ENCODE peak calls at places on chromosomes 7 and 10, in nine cellular contexts. One of them, this sample, is unnamed.

GRCh38 chr7:138064856-138065357 is 11.4 kb upstream of the AKR1D1 start:
- DNase-seq in hepatocyte: peak; percentile 70
- DNase-seq in body of pancreas: no peak
- DNase-seq in transverse colon: no peak
- DNase-seq in neural progenitor cell: peak; percentile 38
- DNase-seq in IMR-90: peak; percentile 18
- DNase-seq in sigmoid colon: no peak
- DNase-seq in PC-3: no peak
- DNase-seq in mesendoderm: peak; percentile 48
- DNase-seq in this sample: no peak

GRCh38 chr10:74290703-74291102 is 139.7 kb downstream of the ADK start:
- DNase-seq in hepatocyte: no peak
- DNase-seq in body of pancreas: no peak
- DNase-seq in transverse colon: no peak
- DNase-seq in neural progenitor cell: no peak
- DNase-seq in IMR-90: peak; percentile 79
- DNase-seq in sigmoid colon: no peak
- DNase-seq in PC-3: peak; percentile 65
- DNase-seq in mesendoderm: no peak
- DNase-seq in this sample: no peak

GRCh38 chr10:97213431-97213830 is 27.7 kb upstream of the SLIT1 start:
- DNase-seq in hepatocyte: no peak
- DNase-seq in body of pancreas: no peak
- DNase-seq in transverse colon: no peak
- DNase-seq in neural progenitor cell: no peak
- DNase-seq in IMR-90: no peak
- DNase-seq in sigmoid colon: no peak
- DNase-seq in PC-3: no peak
- DNase-seq in mesendoderm: no peak
- DNase-seq in this sample: no peak

GRCh38 chr7:130971297-130971696 is 237.3 kb upstream of the KLF14 start:
- DNase-seq in hepatocyte: no peak
- DNase-seq in body of pancreas: no peak
- DNase-seq in transverse colon: no peak
- DNase-seq in neural progenitor cell: no peak
- DNase-seq in IMR-90: no peak
- DNase-seq in sigmoid colon: no peak
- DNase-seq in PC-3: no peak
- DNase-seq in mesendoderm: no peak
- DNase-seq in this sample: no peak

GRCh38 chr7:118111347-118111746 is 72.6 kb upstream of the LSM8 start:
- DNase-seq in hepatocyte: no peak
- DNase-seq in body of pancreas: no peak
- DNase-seq in transverse colon: no peak
- DNase-seq in neural progenitor cell: no peak
- DNase-seq in IMR-90: no peak
- DNase-seq in sigmoid colon: no peak
- DNase-seq in PC-3: peak; percentile 3
- DNase-seq in mesendoderm: no peak
- DNase-seq in this sample: no peak

GRCh38 chr10:63388421-63389031 is 77.3 kb downstream of the JMJD1C start:
- DNase-seq in hepatocyte: no peak
- DNase-seq in body of pancreas: no peak
- DNase-seq in transverse colon: no peak
- DNase-seq in neural progenitor cell: no peak
- DNase-seq in IMR-90: peak; percentile 6
- DNase-seq in sigmoid colon: no peak
- DNase-seq in PC-3: peak; percentile 45
- DNase-seq in mesendoderm: no peak
- DNase-seq in this sample: no peak

GRCh38 chr10:74593470-74593869 is 232.9 kb upstream of the KAT6B start:
- DNase-seq in hepatocyte: no peak
- DNase-seq in body of pancreas: no peak
- DNase-seq in transverse colon: no peak
- DNase-seq in neural progenitor cell: no peak
- DNase-seq in IMR-90: peak; percentile 86
- DNase-seq in sigmoid colon: peak; percentile 72
- DNase-seq in PC-3: peak; percentile 76
- DNase-seq in mesendoderm: no peak
- DNase-seq in this sample: no peak

GRCh38 chr7:122027058-122027457 is 117.0 kb downstream of the AASS start:
- DNase-seq in hepatocyte: no peak
- DNase-seq in body of pancreas: no peak
- DNase-seq in transverse colon: no peak
- DNase-seq in neural progenitor cell: no peak
- DNase-seq in IMR-90: no peak
- DNase-seq in sigmoid colon: no peak
- DNase-seq in PC-3: no peak
- DNase-seq in mesendoderm: no peak
- DNase-seq in this sample: no peak

DNA sequence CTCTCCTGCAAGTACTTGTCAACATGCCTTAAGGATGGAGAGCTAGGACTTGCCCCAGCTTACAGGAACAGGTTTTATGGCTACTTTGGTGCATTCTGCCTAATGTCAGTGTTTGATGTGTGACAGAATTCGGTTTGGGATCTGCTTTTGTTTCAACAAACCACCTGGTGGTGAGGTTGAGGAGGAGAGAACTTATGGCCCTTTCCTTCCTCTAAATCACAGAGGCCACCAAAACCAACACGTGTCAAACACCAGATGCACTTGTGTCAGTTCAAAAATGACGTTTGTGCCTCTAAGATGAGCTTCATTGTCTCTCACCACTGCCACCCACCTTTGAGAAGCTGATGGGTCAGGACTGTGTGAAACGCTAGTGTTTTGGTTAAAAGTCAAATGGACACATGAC is 83.9 kb downstream of the OSBPL3 start:
- DNase-seq in hepatocyte: no peak
- DNase-seq in body of pancreas: no peak
- DNase-seq in transverse colon: peak; percentile 29
- DNase-seq in neural progenitor cell: no peak
- DNase-seq in IMR-90: no peak
- DNase-seq in sigmoid colon: no peak
- DNase-seq in PC-3: no peak
- DNase-seq in mesendoderm: no peak
- DNase-seq in this sample: no peak
- H3K4me1 ChIP-seq in hepatocyte: no peaks in the 10 kb centered on the region
- H3K4me1 ChIP-seq in body of pancreas: no peaks in the 10 kb centered on the region
- H3K4me1 ChIP-seq in transverse colon: no peaks in the 10 kb centered on the region
- H3K4me1 ChIP-seq in neural progenitor cell: peaks cover 17% of the 10 kb centered on the region
- H3K4me1 ChIP-seq in IMR-90: peaks cover 5% of the 10 kb centered on the region
- H3K4me1 ChIP-seq in sigmoid colon: no peaks in the 10 kb centered on the region
- H3K4me1 ChIP-seq in PC-3: peaks cover 18% of the 10 kb centered on the region
- H3K4me1 ChIP-seq in mesendoderm: no peaks in the 10 kb centered on the region
- H3K4me1 ChIP-seq in this sample: peaks cover 19% of the 10 kb centered on the region

DNA sequence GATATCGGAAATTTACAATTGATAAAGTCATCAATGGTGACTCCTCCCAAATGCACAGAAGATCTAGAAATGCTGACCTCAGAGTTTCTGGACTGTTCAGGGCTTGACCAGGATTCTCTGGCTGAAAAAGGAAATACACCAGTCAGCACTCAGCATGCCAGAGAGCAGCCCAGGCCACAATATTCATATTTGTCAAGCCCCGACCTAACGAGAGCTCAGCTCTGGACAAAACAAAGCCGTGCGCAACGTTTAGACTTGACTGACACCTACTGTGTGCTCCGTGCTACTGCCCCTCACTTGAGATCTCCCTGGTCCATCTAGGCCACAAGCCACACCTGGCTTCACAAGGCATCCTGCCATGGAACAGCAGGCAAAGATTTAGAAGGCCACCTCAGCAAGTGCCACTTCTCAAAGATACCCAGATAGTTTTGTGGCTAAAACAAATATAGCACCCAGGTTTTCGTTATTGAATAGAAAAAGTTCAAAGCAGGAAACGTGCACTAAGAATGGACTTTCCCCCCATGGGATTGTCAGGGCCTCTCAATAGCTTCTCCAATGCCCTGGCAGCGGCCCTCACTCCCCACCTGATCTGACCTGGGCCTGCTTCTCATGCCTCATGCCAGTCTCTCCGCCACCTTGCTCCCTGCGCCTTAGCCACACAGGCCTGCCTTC is 218.3 kb downstream of the FAM107B start:
- DNase-seq in hepatocyte: peak; percentile 56
- DNase-seq in body of pancreas: peak; percentile 46
- DNase-seq in transverse colon: peak; percentile 56
- DNase-seq in neural progenitor cell: peak; percentile 65
- DNase-seq in IMR-90: peak; percentile 23
- DNase-seq in sigmoid colon: no peak
- DNase-seq in PC-3: no peak
- DNase-seq in mesendoderm: peak; percentile 71
- DNase-seq in this sample: no peak
- H3K4me1 ChIP-seq in hepatocyte: peaks cover 36% of the 10 kb centered on the region
- H3K4me1 ChIP-seq in body of pancreas: peaks cover 91% of the 10 kb centered on the region
- H3K4me1 ChIP-seq in transverse colon: peaks cover 28% of the 10 kb centered on the region
- H3K4me1 ChIP-seq in neural progenitor cell: peaks cover 7% of the 10 kb centered on the region
- H3K4me1 ChIP-seq in IMR-90: peaks cover 38% of the 10 kb centered on the region
- H3K4me1 ChIP-seq in sigmoid colon: peaks cover 13% of the 10 kb centered on the region
- H3K4me1 ChIP-seq in PC-3: peaks cover 63% of the 10 kb centered on the region
- H3K4me1 ChIP-seq in mesendoderm: peaks cover 12% of the 10 kb centered on the region
- H3K4me1 ChIP-seq in this sample: no peaks in the 10 kb centered on the region

GRCh38 chr7:134365341-134366054 is 48.8 kb upstream of the SLC35B4 start:
- DNase-seq in hepatocyte: peak; percentile 56
- DNase-seq in body of pancreas: no peak
- DNase-seq in transverse colon: no peak
- DNase-seq in neural progenitor cell: no peak
- DNase-seq in IMR-90: peak; percentile 47
- DNase-seq in sigmoid colon: no peak
- DNase-seq in PC-3: peak; percentile 86
- DNase-seq in mesendoderm: no peak
- DNase-seq in this sample: no peak
- H3K4me1 ChIP-seq in hepatocyte: peaks cover 23% of the 10 kb centered on the region
- H3K4me1 ChIP-seq in body of pancreas: peaks cover 47% of the 10 kb centered on the region
- H3K4me1 ChIP-seq in transverse colon: no peaks in the 10 kb centered on the region
- H3K4me1 ChIP-seq in neural progenitor cell: no peaks in the 10 kb centered on the region
- H3K4me1 ChIP-seq in IMR-90: peaks cover 10% of the 10 kb centered on the region
- H3K4me1 ChIP-seq in sigmoid colon: no peaks in the 10 kb centered on the region
- H3K4me1 ChIP-seq in PC-3: peaks cover 61% of the 10 kb centered on the region
- H3K4me1 ChIP-seq in mesendoderm: no peaks in the 10 kb centered on the region
- H3K4me1 ChIP-seq in this sample: peaks cover 6% of the 10 kb centered on the region

DNA sequence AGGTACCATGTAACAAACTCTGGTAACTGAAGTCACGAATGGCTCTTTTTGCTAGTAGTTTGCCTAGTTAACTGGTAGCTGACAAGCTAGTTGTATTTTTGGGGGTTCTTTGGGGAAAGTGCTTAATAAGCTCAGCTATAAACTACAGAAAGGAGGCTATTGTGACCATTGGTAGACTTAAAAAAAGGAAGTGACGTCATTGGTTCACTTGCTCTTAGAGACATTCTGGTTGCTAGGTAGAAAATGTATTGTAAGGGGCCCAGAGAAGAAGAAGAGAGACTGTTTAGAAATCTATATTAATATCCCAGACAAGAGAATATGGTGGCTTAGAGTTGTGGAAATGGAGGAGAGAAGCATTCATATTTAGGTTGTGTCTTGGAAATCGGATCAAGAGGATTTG is 103.0 kb downstream of the NXPH1 start:
- DNase-seq in hepatocyte: no peak
- DNase-seq in body of pancreas: no peak
- DNase-seq in transverse colon: no peak
- DNase-seq in neural progenitor cell: no peak
- DNase-seq in IMR-90: no peak
- DNase-seq in sigmoid colon: no peak
- DNase-seq in PC-3: no peak
- DNase-seq in mesendoderm: peak; percentile 1
- DNase-seq in this sample: no peak
- H3K4me1 ChIP-seq in hepatocyte: no peaks in the 10 kb centered on the region
- H3K4me1 ChIP-seq in body of pancreas: no peaks in the 10 kb centered on the region
- H3K4me1 ChIP-seq in transverse colon: no peaks in the 10 kb centered on the region
- H3K4me1 ChIP-seq in neural progenitor cell: no peaks in the 10 kb centered on the region
- H3K4me1 ChIP-seq in IMR-90: no peaks in the 10 kb centered on the region
- H3K4me1 ChIP-seq in sigmoid colon: no peaks in the 10 kb centered on the region
- H3K4me1 ChIP-seq in PC-3: no peaks in the 10 kb centered on the region
- H3K4me1 ChIP-seq in mesendoderm: no peaks in the 10 kb centered on the region
- H3K4me1 ChIP-seq in this sample: no peaks in the 10 kb centered on the region

GRCh38 chr10:123864923-123865322 is 26.7 kb downstream of the CPXM2 start:
- DNase-seq in hepatocyte: no peak
- DNase-seq in body of pancreas: no peak
- DNase-seq in transverse colon: peak; percentile 23
- DNase-seq in neural progenitor cell: no peak
- DNase-seq in IMR-90: no peak
- DNase-seq in sigmoid colon: peak; percentile 95
- DNase-seq in PC-3: no peak
- DNase-seq in mesendoderm: no peak
- DNase-seq in this sample: no peak

GRCh38 chr10:123865350-123865749 is 26.3 kb downstream of the CPXM2 start:
- DNase-seq in hepatocyte: no peak
- DNase-seq in body of pancreas: no peak
- DNase-seq in transverse colon: no peak
- DNase-seq in neural progenitor cell: no peak
- DNase-seq in IMR-90: no peak
- DNase-seq in sigmoid colon: no peak
- DNase-seq in PC-3: no peak
- DNase-seq in mesendoderm: no peak
- DNase-seq in this sample: no peak

GRCh38 chr10:123863189-123863580 is 28.4 kb downstream of the CPXM2 start:
- DNase-seq in hepatocyte: no peak
- DNase-seq in body of pancreas: no peak
- DNase-seq in transverse colon: no peak
- DNase-seq in neural progenitor cell: no peak
- DNase-seq in IMR-90: no peak
- DNase-seq in sigmoid colon: no peak
- DNase-seq in PC-3: no peak
- DNase-seq in mesendoderm: no peak
- DNase-seq in this sample: no peak

GRCh38 chr10:123862421-123863188 is 29.0 kb downstream of the CPXM2 start:
- DNase-seq in hepatocyte: no peak
- DNase-seq in body of pancreas: no peak
- DNase-seq in transverse colon: no peak
- DNase-seq in neural progenitor cell: no peak
- DNase-seq in IMR-90: no peak
- DNase-seq in sigmoid colon: no peak
- DNase-seq in PC-3: no peak
- DNase-seq in mesendoderm: no peak
- DNase-seq in this sample: no peak

DNA sequence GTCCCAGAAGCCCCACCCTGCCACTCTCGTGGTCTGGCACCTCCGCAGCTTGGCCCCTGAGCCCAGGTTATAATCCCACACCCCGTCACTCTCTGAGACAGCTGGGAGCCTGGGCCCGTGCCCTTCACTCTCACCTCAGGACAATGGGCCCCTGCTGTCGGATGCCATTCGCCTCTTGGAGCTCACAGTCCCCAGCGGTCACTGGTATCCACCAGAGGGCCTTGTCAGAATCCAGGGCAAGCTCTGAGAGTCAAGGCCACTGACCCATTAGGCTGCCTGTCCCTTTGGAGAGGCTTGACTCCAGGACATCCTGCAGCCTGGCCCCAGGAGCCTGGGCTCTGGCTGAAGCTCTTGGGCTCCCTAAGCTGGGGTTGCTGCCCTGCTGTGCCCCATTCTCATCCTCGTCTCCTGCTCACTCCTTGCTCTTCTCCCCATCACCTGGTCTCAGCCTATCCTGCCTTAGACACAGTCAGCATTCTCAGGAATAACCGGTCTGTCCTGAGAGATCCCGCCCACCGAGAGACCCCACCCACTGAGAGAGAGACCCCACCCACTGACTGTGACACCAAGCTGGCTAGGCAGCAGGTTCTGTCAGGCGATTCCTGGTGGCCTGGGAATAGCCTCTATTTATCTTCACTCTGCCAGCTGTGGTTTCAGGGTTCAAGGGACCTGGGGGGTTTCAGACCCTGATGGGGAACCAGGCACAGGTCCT is 27.7 kb downstream of the CPXM2 start:
- DNase-seq in hepatocyte: no peak
- DNase-seq in body of pancreas: no peak
- DNase-seq in transverse colon: no peak
- DNase-seq in neural progenitor cell: no peak
- DNase-seq in IMR-90: no peak
- DNase-seq in sigmoid colon: no peak
- DNase-seq in PC-3: no peak
- DNase-seq in mesendoderm: peak; percentile 62
- DNase-seq in this sample: no peak
- H3K4me1 ChIP-seq in hepatocyte: peaks cover 3% of the 10 kb centered on the region
- H3K4me1 ChIP-seq in body of pancreas: no peaks in the 10 kb centered on the region
- H3K4me1 ChIP-seq in transverse colon: no peaks in the 10 kb centered on the region
- H3K4me1 ChIP-seq in neural progenitor cell: peaks cover 2% of the 10 kb centered on the region
- H3K4me1 ChIP-seq in IMR-90: no peaks in the 10 kb centered on the region
- H3K4me1 ChIP-seq in sigmoid colon: peaks cover 92% of the 10 kb centered on the region
- H3K4me1 ChIP-seq in PC-3: no peaks in the 10 kb centered on the region
- H3K4me1 ChIP-seq in mesendoderm: peaks cover 2% of the 10 kb centered on the region
- H3K4me1 ChIP-seq in this sample: no peaks in the 10 kb centered on the region